ENCODE peak calls at places on chromosomes 13 and 19, in nine cellular contexts. One of them, this sample, is unnamed.

GRCh38 chr13:43304945-43305344 is 281.6 kb downstream of the DNAJC15 start:
- DNase-seq in K562: no peak
- DNase-seq in gastrocnemius medialis: no peak
- DNase-seq in IMR-90: no peak
- DNase-seq in uterus: no peak
- DNase-seq in body of pancreas: no peak
- DNase-seq in tibial nerve: no peak
- DNase-seq in stomach: no peak
- DNase-seq in HCT116: no peak
- DNase-seq in this sample: no peak

GRCh38 chr13:37348916-37349653 is 243.6 kb upstream of the CSNK1A1L start:
- DNase-seq in tibial nerve: no peak
- DNase-seq in uterus: no peak
- DNase-seq in body of pancreas: no peak
- DNase-seq in stomach: no peak
- DNase-seq in IMR-90: peak
- DNase-seq in gastrocnemius medialis: no peak
- DNase-seq in K562: no peak
- DNase-seq in HCT116: no peak
- DNase-seq in this sample: no peak

GRCh38 chr13:33582121-33582520 is 235.8 kb upstream of the RFC3 start:
- DNase-seq in HCT116: no peak
- DNase-seq in K562: no peak
- DNase-seq in gastrocnemius medialis: no peak
- DNase-seq in stomach: no peak
- DNase-seq in uterus: no peak
- DNase-seq in tibial nerve: no peak
- DNase-seq in body of pancreas: no peak
- DNase-seq in IMR-90: no peak
- DNase-seq in this sample: no peak

GRCh38 chr13:34521166-34521565 is 420.9 kb upstream of the NBEA start:
- DNase-seq in uterus: no peak
- DNase-seq in body of pancreas: no peak
- DNase-seq in HCT116: no peak
- DNase-seq in K562: no peak
- DNase-seq in IMR-90: no peak
- DNase-seq in tibial nerve: no peak
- DNase-seq in gastrocnemius medialis: no peak
- DNase-seq in stomach: no peak
- DNase-seq in this sample: no peak

GRCh38 chr19:38632476-38633213 is 13.7 kb downstream of the EIF3K start:
- DNase-seq in gastrocnemius medialis: no peak
- DNase-seq in stomach: no peak
- DNase-seq in tibial nerve: no peak
- DNase-seq in K562: no peak
- DNase-seq in IMR-90: no peak
- DNase-seq in HCT116: no peak
- DNase-seq in uterus: no peak
- DNase-seq in body of pancreas: no peak
- DNase-seq in this sample: no peak

GRCh38 chr13:76586842-76587241 is 299.4 kb downstream of the KCTD12 start:
- DNase-seq in body of pancreas: no peak
- DNase-seq in tibial nerve: no peak
- DNase-seq in uterus: no peak
- DNase-seq in K562: no peak
- DNase-seq in HCT116: no peak
- DNase-seq in IMR-90: no peak
- DNase-seq in stomach: no peak
- DNase-seq in gastrocnemius medialis: no peak
- DNase-seq in this sample: no peak

GRCh38 chr19:46411088-46412033 is 2.0 kb downstream of the CCDC8 start:
- DNase-seq in uterus: no peak
- DNase-seq in tibial nerve: no peak
- DNase-seq in K562: peak
- DNase-seq in body of pancreas: no peak
- DNase-seq in stomach: no peak
- DNase-seq in gastrocnemius medialis: no peak
- DNase-seq in HCT116: no peak
- DNase-seq in IMR-90: no peak
- DNase-seq in this sample: no peak

GRCh38 chr13:51221674-51222509 is at the start of gene FAM124A:
- DNase-seq in body of pancreas: peak
- DNase-seq in gastrocnemius medialis: no peak
- DNase-seq in K562: peak
- DNase-seq in stomach: peak
- DNase-seq in HCT116: peak
- DNase-seq in IMR-90: peak
- DNase-seq in tibial nerve: peak
- DNase-seq in uterus: peak
- DNase-seq in this sample: no peak

GRCh38 chr13:75038315-75038881 is 443.6 kb downstream of the TBC1D4 start:
- DNase-seq in K562: no peak
- DNase-seq in HCT116: no peak
- DNase-seq in IMR-90: no peak
- DNase-seq in tibial nerve: no peak
- DNase-seq in gastrocnemius medialis: no peak
- DNase-seq in stomach: no peak
- DNase-seq in body of pancreas: no peak
- DNase-seq in uterus: no peak
- DNase-seq in this sample: no peak

GRCh38 chr13:111911141-111911720 is 155.7 kb upstream of the SOX1 start:
- DNase-seq in gastrocnemius medialis: no peak
- DNase-seq in HCT116: no peak
- DNase-seq in stomach: no peak
- DNase-seq in body of pancreas: no peak
- DNase-seq in uterus: no peak
- DNase-seq in tibial nerve: no peak
- DNase-seq in IMR-90: no peak
- DNase-seq in K562: no peak
- DNase-seq in this sample: no peak

GRCh38 chr13:74768521-74769090 is 634.4 kb upstream of the KLF12 start:
- DNase-seq in IMR-90: no peak
- DNase-seq in body of pancreas: no peak
- DNase-seq in gastrocnemius medialis: no peak
- DNase-seq in uterus: no peak
- DNase-seq in K562: no peak
- DNase-seq in tibial nerve: no peak
- DNase-seq in HCT116: no peak
- DNase-seq in stomach: no peak
- DNase-seq in this sample: no peak

GRCh38 chr13:49683489-49683888 is 7.8 kb downstream of the EBPL start:
- DNase-seq in stomach: no peak
- DNase-seq in uterus: no peak
- DNase-seq in tibial nerve: no peak
- DNase-seq in K562: no peak
- DNase-seq in gastrocnemius medialis: no peak
- DNase-seq in HCT116: no peak
- DNase-seq in IMR-90: no peak
- DNase-seq in body of pancreas: no peak
- DNase-seq in this sample: no peak

GRCh38 chr13:46615888-46616531 is 63.0 kb downstream of the LRCH1 start:
- DNase-seq in tibial nerve: no peak
- DNase-seq in stomach: no peak
- DNase-seq in K562: no peak
- DNase-seq in HCT116: no peak
- DNase-seq in body of pancreas: no peak
- DNase-seq in uterus: no peak
- DNase-seq in gastrocnemius medialis: no peak
- DNase-seq in IMR-90: peak
- DNase-seq in this sample: no peak

GRCh38 chr13:46617382-46617781 is 64.4 kb downstream of the LRCH1 start:
- DNase-seq in gastrocnemius medialis: no peak
- DNase-seq in K562: no peak
- DNase-seq in stomach: no peak
- DNase-seq in tibial nerve: no peak
- DNase-seq in body of pancreas: no peak
- DNase-seq in uterus: peak
- DNase-seq in HCT116: no peak
- DNase-seq in IMR-90: peak
- DNase-seq in this sample: no peak

GRCh38 chr13:46621133-46621532 is 68.2 kb downstream of the LRCH1 start:
- DNase-seq in uterus: no peak
- DNase-seq in IMR-90: no peak
- DNase-seq in body of pancreas: no peak
- DNase-seq in tibial nerve: no peak
- DNase-seq in HCT116: no peak
- DNase-seq in gastrocnemius medialis: no peak
- DNase-seq in K562: no peak
- DNase-seq in stomach: no peak
- DNase-seq in this sample: no peak

GRCh38 chr13:46620029-46620428 is 67.1 kb downstream of the LRCH1 start:
- DNase-seq in HCT116: no peak
- DNase-seq in gastrocnemius medialis: no peak
- DNase-seq in IMR-90: no peak
- DNase-seq in tibial nerve: no peak
- DNase-seq in uterus: no peak
- DNase-seq in stomach: no peak
- DNase-seq in K562: no peak
- DNase-seq in body of pancreas: no peak
- DNase-seq in this sample: no peak

DNA sequence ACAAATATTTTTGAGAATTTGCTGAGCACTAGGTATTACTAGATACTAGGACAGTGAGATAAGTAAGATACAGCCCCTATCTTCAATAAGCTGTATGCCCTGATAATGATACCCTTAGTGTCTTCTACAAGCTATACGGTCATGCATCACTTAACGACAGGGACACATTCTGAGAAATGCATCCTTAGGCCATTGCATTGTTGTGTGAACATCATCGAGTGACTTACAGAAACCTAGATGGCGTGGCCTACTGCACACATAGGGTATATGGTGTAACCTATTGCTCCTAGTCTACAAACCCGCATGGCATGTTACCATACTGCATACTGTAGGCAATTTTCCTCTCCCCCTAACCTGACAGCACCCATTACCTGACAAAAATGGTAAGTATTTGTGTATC is 64.9 kb downstream of the LRCH1 start:
- DNase-seq in gastrocnemius medialis: no peak
- DNase-seq in stomach: no peak
- DNase-seq in HCT116: no peak
- DNase-seq in uterus: no peak
- DNase-seq in body of pancreas: no peak
- DNase-seq in K562: no peak
- DNase-seq in tibial nerve: no peak
- DNase-seq in IMR-90: no peak
- DNase-seq in this sample: no peak
- H3K27ac ChIP-seq in gastrocnemius medialis: peak
- H3K27ac ChIP-seq in stomach: peak
- H3K27ac ChIP-seq in HCT116: no peak
- H3K27ac ChIP-seq in uterus: peak
- H3K27ac ChIP-seq in body of pancreas: no peak
- H3K27ac ChIP-seq in K562: no peak
- H3K27ac ChIP-seq in tibial nerve: no peak
- H3K27ac ChIP-seq in IMR-90: no peak
- H3K27ac ChIP-seq in this sample: peak

GRCh38 chr19:36003284-36003683 is 5.3 kb downstream of the SYNE4 start:
- DNase-seq in body of pancreas: no peak
- DNase-seq in IMR-90: no peak
- DNase-seq in stomach: no peak
- DNase-seq in gastrocnemius medialis: no peak
- DNase-seq in HCT116: no peak
- DNase-seq in K562: no peak
- DNase-seq in uterus: no peak
- DNase-seq in tibial nerve: no peak
- DNase-seq in this sample: no peak
- TF ChIP-seq POLR2A in body of pancreas: no peak
- TF ChIP-seq POLR2A in IMR-90: no peak
- TF ChIP-seq POLR2A in stomach: no peak
- TF ChIP-seq POLR2A in gastrocnemius medialis: no peak
- TF ChIP-seq POLR2A in HCT116: no peak
- TF ChIP-seq POLR2A in K562: no peak
- TF ChIP-seq POLR2A in uterus: no peak
- TF ChIP-seq POLR2A in tibial nerve: no peak
- TF ChIP-seq POLR2A in this sample: no peak

GRCh38 chr19:3599776-3600183 is 6.9 kb downstream of the TBXA2R start:
- DNase-seq in HCT116: no peak
- DNase-seq in body of pancreas: no peak
- DNase-seq in tibial nerve: no peak
- DNase-seq in K562: no peak
- DNase-seq in IMR-90: no peak
- DNase-seq in gastrocnemius medialis: no peak
- DNase-seq in uterus: no peak
- DNase-seq in stomach: no peak
- DNase-seq in this sample: no peak
- TF ChIP-seq CTCF in HCT116: peak
- TF ChIP-seq CTCF in body of pancreas: no peak
- TF ChIP-seq CTCF in tibial nerve: no peak
- TF ChIP-seq CTCF in K562: peak
- TF ChIP-seq CTCF in IMR-90: peak
- TF ChIP-seq CTCF in gastrocnemius medialis: no peak
- TF ChIP-seq CTCF in uterus: no peak
- TF ChIP-seq CTCF in stomach: no peak
- TF ChIP-seq CTCF in this sample: no peak

GRCh38 chr19:58278156-58279041 is at the start of gene ZNF8:
- DNase-seq in stomach: peak
- DNase-seq in body of pancreas: peak
- DNase-seq in uterus: peak
- DNase-seq in IMR-90: peak
- DNase-seq in K562: peak
- DNase-seq in tibial nerve: peak
- DNase-seq in gastrocnemius medialis: peak
- DNase-seq in HCT116: peak
- DNase-seq in this sample: peak

GRCh38 chr19:58279925-58280316 is 1.2 kb downstream of the ZNF8 start:
- DNase-seq in gastrocnemius medialis: no peak
- DNase-seq in stomach: no peak
- DNase-seq in K562: no peak
- DNase-seq in uterus: no peak
- DNase-seq in IMR-90: no peak
- DNase-seq in tibial nerve: no peak
- DNase-seq in body of pancreas: no peak
- DNase-seq in HCT116: no peak
- DNase-seq in this sample: no peak

GRCh38 chr19:58277197-58277596 is 1.6 kb upstream of the ZNF8 start:
- DNase-seq in body of pancreas: no peak
- DNase-seq in gastrocnemius medialis: no peak
- DNase-seq in IMR-90: no peak
- DNase-seq in stomach: no peak
- DNase-seq in tibial nerve: no peak
- DNase-seq in K562: no peak
- DNase-seq in uterus: no peak
- DNase-seq in HCT116: no peak
- DNase-seq in this sample: no peak

GRCh38 chr19:58279042-58279924 is 528 bp downstream of the ZNF8 start:
- DNase-seq in tibial nerve: peak
- DNase-seq in IMR-90: peak
- DNase-seq in uterus: peak
- DNase-seq in gastrocnemius medialis: peak
- DNase-seq in body of pancreas: peak
- DNase-seq in HCT116: no peak
- DNase-seq in K562: peak
- DNase-seq in stomach: peak
- DNase-seq in this sample: peak

DNA sequence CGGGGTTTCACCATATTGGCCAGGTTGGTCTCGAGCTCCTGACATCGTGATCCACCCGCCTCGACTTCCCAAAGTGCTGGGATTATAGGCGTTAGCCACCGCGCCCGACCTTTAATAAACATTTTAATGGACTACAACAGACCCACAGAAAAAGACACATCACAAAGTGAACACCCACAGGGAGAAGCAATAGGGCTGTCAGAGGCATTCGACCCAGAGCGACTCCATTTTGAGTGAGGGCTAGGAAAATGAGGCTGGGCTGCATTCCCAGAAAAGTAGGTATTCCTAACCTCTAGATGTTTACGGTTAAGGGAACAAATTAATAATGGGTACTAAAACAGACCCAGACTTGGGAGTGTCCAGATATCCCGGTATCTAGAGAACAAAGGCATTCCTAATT is 1.0 kb upstream of the ZNF8 start:
- DNase-seq in body of pancreas: no peak
- DNase-seq in stomach: no peak
- DNase-seq in uterus: no peak
- DNase-seq in gastrocnemius medialis: no peak
- DNase-seq in K562: no peak
- DNase-seq in IMR-90: no peak
- DNase-seq in tibial nerve: no peak
- DNase-seq in HCT116: no peak
- DNase-seq in this sample: no peak
- H3K27ac ChIP-seq in body of pancreas: peak
- H3K27ac ChIP-seq in stomach: peak
- H3K27ac ChIP-seq in uterus: peak
- H3K27ac ChIP-seq in gastrocnemius medialis: peak
- H3K27ac ChIP-seq in K562: peak
- H3K27ac ChIP-seq in IMR-90: no peak
- H3K27ac ChIP-seq in tibial nerve: peak
- H3K27ac ChIP-seq in HCT116: peak
- H3K27ac ChIP-seq in this sample: peak

This sample was measured in testis.